ENCODE peak calls at places on chromosome 10, in five cellular contexts. D is fibroblast of lung, T is brain microvascular endothelial cell, M is A549, W is stomach. L is an unnamed sample.

GRCh38 chr10:8919291-8919690 is 864.8 kb downstream of the GATA3 start:
- DNase-seq in T (no peak), M (no peak), W (no peak), D (no peak), L (no peak)

GRCh38 chr10:23198940-23199767 is 7.0 kb downstream of the PTF1A start:
- DNase-seq in W (no peak), D (no peak), T (no peak), M (peak; percentile 30), L (peak; percentile 46)

GRCh38 chr10:35442006-35442405 is 105.7 kb downstream of the CCNY start:
- DNase-seq in T (no peak), D (peak; percentile 53), M (no peak), W (no peak), L (no peak)

GRCh38 chr10:31768467-31768866 is 160.2 kb downstream of the ARHGAP12 start:
- DNase-seq in D (peak; percentile 89), W (no peak), T (no peak), M (no peak), L (no peak)

GRCh38 chr10:16856092-16856491 is 38.9 kb upstream of the RSU1 start:
- DNase-seq in T (no peak), W (no peak), D (no peak), M (no peak), L (no peak)

GRCh38 chr10:123013456-123014419 is 4.9 kb downstream of the ACADSB start:
- DNase-seq in T (no peak), M (no peak), W (no peak), D (no peak), L (no peak)

GRCh38 chr10:103890194-103890658 is 27.8 kb downstream of the STN1 start:
- DNase-seq in W (peak; percentile 76), M (peak; percentile 92), D (no peak), T (no peak), L (no peak)

GRCh38 chr10:104333037-104333727 is 5.1 kb downstream of the ITPRIP start:
- DNase-seq in M (no peak), T (no peak), W (peak; percentile 24), D (peak; percentile 27), L (no peak)

GRCh38 chr10:23396695-23397094 is 42.2 kb upstream of the OTUD1 start:
- DNase-seq in T (no peak), W (no peak), M (no peak), D (no peak), L (no peak)

GRCh38 chr10:128062837-128063563 is 63.2 kb downstream of the MKI67 start:
- DNase-seq in M (no peak), W (no peak), D (no peak), T (no peak), L (no peak)

GRCh38 chr10:117464176-117464575 is 78.4 kb upstream of the EMX2 start:
- DNase-seq in W (no peak), M (no peak), D (no peak), T (no peak), L (no peak)

GRCh38 chr10:110006358-110007170 is 1.2 kb upstream of the ADD3 start:
- DNase-seq in T (peak; percentile 78), M (peak; percentile 45), D (peak; percentile 80), W (peak; percentile 30), L (peak; percentile 31)

GRCh38 chr10:121854809-121855445 is 72.9 kb downstream of the ATE1 start:
- DNase-seq in D (no peak), T (no peak), W (no peak), M (no peak), L (no peak)

GRCh38 chr10:62866451-62866850 is 50.3 kb upstream of the EGR2 start:
- DNase-seq in T (no peak), M (no peak), W (no peak), D (no peak), L (no peak)

DNA sequence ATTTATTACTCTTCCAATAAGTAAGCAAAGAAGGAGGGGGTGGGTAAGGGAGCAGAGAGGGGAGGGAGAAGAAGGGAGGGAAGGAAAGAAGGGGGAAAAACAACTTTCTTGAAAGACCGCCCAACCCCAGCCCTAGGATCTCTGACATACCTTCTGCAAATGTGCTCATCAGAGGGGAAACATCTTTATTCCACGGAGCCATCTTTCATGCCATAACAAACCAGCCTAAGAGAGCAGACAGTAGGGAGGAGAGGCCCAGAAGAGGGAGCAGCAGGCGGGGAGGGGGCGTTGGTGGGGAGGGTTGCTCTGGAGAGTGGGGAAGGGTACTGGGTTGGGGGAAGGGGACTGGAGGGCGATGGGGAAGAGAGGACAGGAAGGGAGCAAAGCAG is 48.3 kb upstream of the COMTD1 start:
- DNase-seq in D (no peak), T (no peak), M (no peak), W (no peak), L (peak; percentile 38)
- TF ChIP-seq CTCF in D (no peak), T (no peak), M (no peak), W (no peak), L (no peak)

GRCh38 chr10:69968830-69969229 is 83.8 kb upstream of the MACROH2A2 start:
- DNase-seq in T (no peak), W (peak; percentile 18), D (peak; percentile 22), M (peak; percentile 38), L (no peak)
- TF ChIP-seq CTCF in T (peak; percentile 62), W (no peak), D (no peak), M (no peak), L (peak; percentile 19)

DNA sequence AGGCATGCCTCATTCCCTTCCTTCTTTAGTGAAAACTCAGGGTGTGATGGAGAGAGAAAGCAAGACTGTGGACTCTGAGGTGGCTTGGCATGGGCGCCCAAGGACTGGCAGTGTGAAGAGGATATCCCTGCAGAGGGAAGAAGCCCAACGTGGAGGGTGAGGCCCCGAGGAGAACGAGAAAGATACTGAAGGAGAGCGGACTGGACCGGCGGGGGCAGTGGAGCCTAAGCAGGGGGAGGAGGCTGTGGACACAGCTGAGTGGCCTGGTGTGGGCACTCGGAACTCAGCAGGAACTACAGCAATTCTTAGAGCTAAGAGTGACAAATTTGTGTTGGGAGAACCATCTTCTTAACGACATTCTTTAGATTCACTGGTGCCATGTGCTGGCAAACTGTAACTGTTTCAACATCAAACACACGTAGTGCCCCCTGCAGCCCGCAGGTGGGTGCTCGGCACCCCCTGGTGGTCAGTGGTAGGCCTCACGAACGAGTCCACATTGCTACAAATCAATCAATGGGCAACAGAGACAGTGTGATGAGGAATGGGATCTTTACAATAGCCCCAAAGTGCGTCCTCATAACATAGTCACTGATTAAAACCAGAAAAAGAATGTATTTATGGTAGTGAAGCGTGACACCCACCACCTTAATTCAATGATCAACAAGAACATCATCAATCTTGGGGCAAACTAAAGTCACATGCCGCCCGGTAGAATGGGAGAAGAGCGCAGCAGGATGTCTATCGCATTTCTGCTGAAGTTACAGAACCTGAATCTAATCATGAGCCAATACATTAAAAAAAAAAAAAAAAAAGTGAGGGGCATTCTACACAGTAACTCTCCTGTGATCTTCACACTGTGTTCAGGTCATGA is 2.0 kb upstream of the SFTPA1 start:
- DNase-seq in W (no peak), D (peak; percentile 16), M (peak; percentile 17), T (no peak), L (peak; percentile 36)
- TF ChIP-seq CTCF in W (no peak), D (peak; percentile 51), M (peak; percentile 42), T (peak; percentile 86), L (peak; percentile 52)

GRCh38 chr10:59340279-59340678 is 22.1 kb downstream of the FAM13C start:
- DNase-seq in M (no peak), D (no peak), W (no peak), T (no peak), L (no peak)

GRCh38 chr10:59335497-59335896 is 26.9 kb downstream of the FAM13C start:
- DNase-seq in D (no peak), W (no peak), T (no peak), M (no peak), L (no peak)

GRCh38 chr10:59333731-59334130 is 28.6 kb downstream of the FAM13C start:
- DNase-seq in D (peak; percentile 46), W (no peak), M (no peak), T (no peak), L (no peak)

GRCh38 chr10:59337254-59337653 is 25.1 kb downstream of the FAM13C start:
- DNase-seq in M (peak; percentile 12), D (peak; percentile 91), W (peak; percentile 28), T (peak; percentile 31), L (no peak)

DNA sequence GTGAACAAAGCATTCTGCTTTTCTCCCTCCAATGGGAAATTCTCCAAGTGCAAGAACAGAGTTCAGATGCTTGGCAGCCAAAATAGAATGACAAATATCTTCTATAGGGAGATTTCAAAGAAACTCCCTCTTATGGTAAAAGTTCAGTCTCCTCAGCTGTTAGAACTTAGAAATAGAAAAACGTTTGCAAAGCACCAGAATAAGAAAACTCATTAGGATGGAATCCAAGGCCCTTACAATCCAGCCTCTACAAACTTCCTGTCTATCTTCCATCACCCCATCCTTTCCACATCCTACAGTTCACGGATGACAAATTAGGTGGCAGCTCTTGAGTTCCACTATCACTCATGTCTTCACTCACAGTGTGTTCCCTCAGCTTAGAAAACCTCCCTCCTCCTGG is 25.7 kb downstream of the FAM13C start:
- DNase-seq in T (peak; percentile 19), W (no peak), M (no peak), D (peak; percentile 99), L (no peak)
- TF ChIP-seq CTCF in T (no peak), W (no peak), M (no peak), D (no peak), L (no peak)

GRCh38 chr10:118580702-118581101 is 14.7 kb downstream of the PRLHR start:
- DNase-seq in W (no peak), T (no peak), M (no peak), D (no peak), L (no peak)
- TF ChIP-seq CTCF in W (no peak), T (no peak), M (no peak), D (no peak), L (no peak)

GRCh38 chr10:126877390-126877789 is 27.8 kb upstream of the DOCK1 start:
- DNase-seq in T (no peak), W (no peak), D (no peak), M (no peak), L (no peak)
- TF ChIP-seq CTCF in T (no peak), W (no peak), D (no peak), M (no peak), L (no peak)

DNA sequence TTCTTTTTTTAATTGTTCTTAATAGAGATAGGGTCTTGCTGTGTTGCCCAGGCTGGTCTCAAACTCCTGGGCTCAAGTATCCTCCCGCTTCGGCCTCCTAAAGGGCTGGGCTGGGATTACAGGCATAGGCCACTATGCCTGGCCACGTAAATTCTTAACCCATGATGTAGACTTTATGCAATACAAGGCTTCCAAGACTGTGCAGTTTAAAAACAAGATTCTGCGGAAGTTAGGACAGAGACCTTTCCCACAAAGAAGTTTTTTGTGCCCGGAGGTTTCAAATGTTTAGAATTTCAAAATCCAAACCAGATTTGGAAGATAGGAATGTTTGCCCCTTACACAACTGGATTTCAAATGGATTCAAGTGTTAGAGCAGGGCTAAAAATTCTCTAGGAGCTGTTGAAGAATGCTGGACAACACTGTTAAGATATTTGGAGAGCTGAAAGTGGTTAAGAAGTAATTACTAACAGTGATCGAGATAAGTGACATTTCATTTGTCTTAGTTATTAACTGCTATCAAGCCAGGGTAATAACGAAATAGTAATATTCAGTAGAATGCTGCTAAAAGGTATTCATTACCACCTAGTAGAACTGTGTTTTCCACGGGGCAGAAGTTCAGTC is 7.4 kb downstream of the APBB1IP start:
- DNase-seq in D (no peak), M (no peak), W (no peak), T (no peak), L (no peak)
- TF ChIP-seq CTCF in D (no peak), M (no peak), W (no peak), T (peak; percentile 21), L (no peak)